ENCODE peak calls at places on chromosomes 6 and 20, in five cellular contexts. F, D, U, L and Q are unnamed samples. For H3K9me3 and H3K4me1, the result is how much of the 10 kb centered on the place peaks cover.

GRCh38 chr6:161434331-161434730 is 160.5 kb upstream of the AGPAT4 start:
- DNase-seq in D (no peak), U (peak), L (no peak), F (no peak), Q (no peak)

GRCh38 chr6:139568157-139568955 is 193.9 kb upstream of the CITED2 start:
- DNase-seq in U (peak), D (no peak), F (no peak), L (no peak), Q (peak)

GRCh38 chr6:13760307-13760706 is 48.7 kb upstream of the RANBP9 start:
- DNase-seq in D (no peak), F (no peak), L (no peak), U (no peak), Q (no peak)

GRCh38 chr20:4512891-4513550 is 208.7 kb upstream of the PRND start:
- DNase-seq in L (no peak), D (no peak), F (no peak), U (peak), Q (peak)

GRCh38 chr20:47278907-47279348 is 77.6 kb downstream of the ZMYND8 start:
- DNase-seq in L (no peak), U (no peak), D (no peak), F (no peak), Q (peak)

GRCh38 chr20:24917797-24918578 is 31.1 kb upstream of the CST7 start:
- DNase-seq in F (peak), L (peak), U (peak), D (peak), Q (peak)

GRCh38 chr6:16637635-16638034 is 123.6 kb downstream of the ATXN1 start:
- DNase-seq in F (no peak), D (no peak), U (no peak), L (no peak), Q (peak)

GRCh38 chr6:125781307-125781868 is 9.4 kb upstream of the NCOA7 start:
- DNase-seq in D (peak), L (no peak), U (no peak), F (no peak), Q (peak)

GRCh38 chr20:47063407-47063806 is 168.8 kb downstream of the EYA2 start:
- DNase-seq in F (no peak), D (peak), L (no peak), U (no peak), Q (no peak)

GRCh38 chr6:17311595-17312311 is 30.6 kb downstream of the RBM24 start:
- DNase-seq in F (peak), L (no peak), U (no peak), D (no peak), Q (peak)

GRCh38 chr6:95670011-95670463 is 92.7 kb downstream of the MANEA start:
- DNase-seq in F (peak), D (no peak), L (no peak), U (no peak), Q (no peak)

GRCh38 chr6:44268095-44268628 is 2.1 kb upstream of the TMEM151B start:
- DNase-seq in D (peak), F (no peak), U (peak), L (no peak), Q (peak)

GRCh38 chr6:156774872-156775405 is 2.2 kb upstream of the ARID1B start:
- DNase-seq in L (no peak), D (peak), F (no peak), U (no peak), Q (no peak)

GRCh38 chr20:37376791-37377190 is 30.9 kb downstream of the SRC start:
- DNase-seq in U (no peak), F (no peak), D (no peak), L (no peak), Q (no peak)

GRCh38 chr6:121309768-121310473 is 24.4 kb downstream of the TBC1D32 start:
- DNase-seq in L (no peak), D (no peak), U (peak), F (no peak), Q (peak)

GRCh38 chr6:166274163-166274562 is 34.0 kb downstream of the PRR18 start:
- DNase-seq in D (no peak), U (no peak), L (no peak), F (no peak), Q (no peak)

GRCh38 chr6:36033935-36034334 is 6.3 kb downstream of the MAPK14 start:
- DNase-seq in F (no peak), D (no peak), L (no peak), U (no peak), Q (peak)

GRCh38 chr6:26122402-26122792 is 35.2 kb downstream of the HFE start:
- DNase-seq in L (no peak), F (no peak), U (no peak), D (peak), Q (no peak)

GRCh38 chr6:145669627-145670034 is 65.7 kb downstream of the EPM2A start:
- DNase-seq in U (peak), D (no peak), F (no peak), L (no peak), Q (peak)

GRCh38 chr6:15044948-15045347 is 200.9 kb upstream of the JARID2 start:
- DNase-seq in F (no peak), U (no peak), D (no peak), L (no peak), Q (no peak)

GRCh38 chr6:96878101-96878500 is 19.6 kb downstream of the NDUFAF4 start:
- DNase-seq in F (no peak), D (no peak), L (no peak), U (peak), Q (peak)

GRCh38 chr6:79227445-79227844 is 7.0 kb downstream of the HMGN3 start:
- DNase-seq in U (no peak), L (no peak), F (no peak), D (no peak), Q (no peak)

GRCh38 chr6:10521104-10521808 is at the start of gene GCNT2:
- DNase-seq in L (peak), U (no peak), D (peak), F (no peak), Q (peak)

GRCh38 chr6:10520468-10520867 is 683 bp upstream of the GCNT2 start:
- DNase-seq in F (no peak), D (no peak), L (no peak), U (no peak), Q (no peak)

GRCh38 chr6:10518461-10519216 is 2.5 kb upstream of the GCNT2 start:
- DNase-seq in F (no peak), U (no peak), L (no peak), D (peak), Q (peak)

GRCh38 chr6:10526156-10526555 is 5.0 kb downstream of the GCNT2 start:
- DNase-seq in L (no peak), U (no peak), D (no peak), F (no peak), Q (no peak)

GRCh38 chr6:10522929-10523573 is 1.9 kb downstream of the GCNT2 start:
- DNase-seq in L (peak), D (no peak), F (no peak), U (no peak), Q (no peak)
- H3K4me3 ChIP-seq in L (peak), D (no peak), F (peak), U (no peak), Q (no peak)

GRCh38 chr20:30595698-30596097 is 661.8 kb upstream of the DEFB115 start:
- DNase-seq in U (no peak), D (no peak), F (no peak), L (no peak), Q (no peak)

GRCh38 chr20:30601974-30602373 is 655.5 kb upstream of the DEFB115 start:
- DNase-seq in U (no peak), F (no peak), D (no peak), L (no peak), Q (no peak)

GRCh38 chr20:30602424-30602823 is 655.0 kb upstream of the DEFB115 start:
- DNase-seq in F (no peak), L (no peak), D (no peak), U (no peak), Q (no peak)

GRCh38 chr20:30598460-30599230 is 658.8 kb upstream of the DEFB115 start:
- DNase-seq in L (no peak), U (no peak), D (no peak), F (no peak), Q (no peak)

GRCh38 chr20:30599990-30600389 is 657.5 kb upstream of the DEFB115 start:
- DNase-seq in U (no peak), L (no peak), F (no peak), D (no peak), Q (no peak)
- H3K9me3 ChIP-seq in U (under half), L (half or more), F (under half), D (under half), Q (under half)

GRCh38 chr20:63253065-63253437 is 1.2 kb downstream of the NKAIN4 start:
- DNase-seq in L (no peak), U (no peak), D (no peak), F (no peak), Q (no peak)

GRCh38 chr20:63249891-63250290 is 4.4 kb downstream of the NKAIN4 start:
- DNase-seq in U (no peak), F (no peak), L (no peak), D (no peak), Q (no peak)

GRCh38 chr20:63254237-63254535 is at the start of gene NKAIN4:
- DNase-seq in L (no peak), F (no peak), D (no peak), U (no peak), Q (no peak)

GRCh38 chr20:63253438-63254236 is 626 bp downstream of the NKAIN4 start:
- DNase-seq in L (no peak), U (no peak), D (no peak), F (no peak), Q (no peak)

GRCh38 chr20:63252157-63252780 is 2.0 kb downstream of the NKAIN4 start:
- DNase-seq in L (no peak), U (no peak), F (no peak), D (no peak), Q (no peak)
- H3K4me1 ChIP-seq in L (under half), U (under half), F (under half), D (under half), Q (under half)

GRCh38 chr20:44646641-44647274 is 4.7 kb downstream of the ADA start:
- DNase-seq in L (no peak), F (no peak), U (peak), D (peak), Q (peak)

GRCh38 chr20:44648068-44648467 is 3.4 kb downstream of the ADA start:
- DNase-seq in U (no peak), F (no peak), L (no peak), D (no peak), Q (no peak)

GRCh38 chr20:44644384-44645131 is 6.9 kb downstream of the ADA start:
- DNase-seq in U (no peak), L (no peak), D (no peak), F (no peak), Q (no peak)

GRCh38 chr20:44643596-44644383 is 7.7 kb downstream of the ADA start:
- DNase-seq in L (peak), F (peak), D (peak), U (peak), Q (peak)

DNA sequence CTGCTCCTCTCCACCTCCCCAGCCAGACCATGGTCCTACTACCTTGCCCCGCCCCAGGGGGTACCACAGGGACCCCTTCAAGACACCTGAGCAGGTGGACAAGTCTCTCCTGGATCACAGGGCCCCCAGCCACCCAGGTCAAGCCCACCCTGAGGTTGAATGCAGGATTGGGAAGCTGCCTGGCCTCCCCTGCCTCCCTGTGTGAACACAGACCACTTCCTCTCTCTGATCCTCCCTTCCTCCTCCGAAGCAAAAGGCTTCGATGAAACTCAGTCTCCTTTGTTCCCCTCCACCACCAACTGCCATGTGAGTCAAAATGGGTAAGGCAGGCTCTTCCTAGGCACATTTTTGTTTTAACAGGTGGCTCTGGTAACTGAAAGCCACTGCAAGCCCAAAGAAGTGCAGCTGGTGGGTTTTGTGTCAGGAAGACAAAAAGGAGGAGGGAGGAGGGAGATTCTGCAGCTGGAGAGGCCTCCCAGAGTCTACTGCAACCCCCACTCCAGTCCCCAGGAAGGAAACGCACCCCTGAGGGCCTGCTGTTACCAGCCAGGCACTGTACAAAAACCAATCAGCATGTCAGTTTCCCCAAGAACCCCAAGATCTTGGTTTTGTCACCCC is 5.4 kb downstream of the ADA start:
- DNase-seq in L (no peak), D (peak), U (no peak), F (no peak), Q (peak)
- H3K4me3 ChIP-seq in L (no peak), D (no peak), U (no peak), F (no peak), Q (no peak)

DNA sequence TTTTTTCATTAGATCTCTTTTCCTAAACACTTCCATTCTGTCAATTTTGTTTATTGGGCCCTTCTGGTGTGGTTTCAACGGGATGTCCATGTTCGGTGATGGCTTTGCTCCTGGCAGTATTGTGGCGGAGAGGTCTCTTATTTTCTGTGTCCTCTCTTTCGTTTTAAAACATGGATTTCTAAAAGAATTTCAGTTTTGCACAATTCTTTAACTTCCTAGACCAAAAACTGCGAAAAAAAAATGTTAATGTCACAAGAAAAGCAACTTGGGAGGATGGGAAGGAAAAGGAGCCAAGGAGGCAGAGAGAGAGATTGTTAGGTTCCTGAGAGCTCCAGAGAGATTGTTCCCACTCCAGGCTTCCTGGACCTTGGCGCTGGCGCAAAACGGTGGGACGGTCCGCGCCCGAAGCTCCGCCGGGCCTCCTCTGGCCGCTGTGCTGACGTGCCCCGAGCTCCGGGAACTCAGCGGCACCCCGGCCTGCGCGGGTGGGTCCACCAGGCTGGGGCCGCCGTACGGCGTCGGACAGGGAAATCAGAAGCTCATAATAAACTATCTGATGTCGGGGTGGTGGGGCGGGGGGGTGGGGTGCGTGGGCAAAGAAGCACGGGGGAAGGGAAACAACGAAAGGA is 887 bp upstream of the OLIG3 start:
- DNase-seq in U (peak), L (no peak), F (no peak), D (no peak), Q (peak)
- H3K9me3 ChIP-seq in U (under half), L (under half), F (under half), D (under half), Q (under half)

GRCh38 chr6:3904518-3904917 is 55.3 kb downstream of the FAM50B start:
- DNase-seq in L (no peak), F (no peak), D (no peak), U (no peak), Q (no peak)

GRCh38 chr6:3900744-3901351 is 51.7 kb downstream of the FAM50B start:
- DNase-seq in U (no peak), F (no peak), D (no peak), L (no peak), Q (peak)

GRCh38 chr6:3899970-3900439 is 50.8 kb downstream of the FAM50B start:
- DNase-seq in U (no peak), F (no peak), L (no peak), D (peak), Q (no peak)

GRCh38 chr6:3905853-3906190 is 56.6 kb downstream of the FAM50B start:
- DNase-seq in F (no peak), D (no peak), U (no peak), L (no peak), Q (peak)

GRCh38 chr6:3902786-3903648 is 53.8 kb downstream of the FAM50B start:
- DNase-seq in D (no peak), L (no peak), F (no peak), U (no peak), Q (no peak)
- H3K4me1 ChIP-seq in D (under half), L (under half), F (under half), U (under half), Q (under half)

DNA sequence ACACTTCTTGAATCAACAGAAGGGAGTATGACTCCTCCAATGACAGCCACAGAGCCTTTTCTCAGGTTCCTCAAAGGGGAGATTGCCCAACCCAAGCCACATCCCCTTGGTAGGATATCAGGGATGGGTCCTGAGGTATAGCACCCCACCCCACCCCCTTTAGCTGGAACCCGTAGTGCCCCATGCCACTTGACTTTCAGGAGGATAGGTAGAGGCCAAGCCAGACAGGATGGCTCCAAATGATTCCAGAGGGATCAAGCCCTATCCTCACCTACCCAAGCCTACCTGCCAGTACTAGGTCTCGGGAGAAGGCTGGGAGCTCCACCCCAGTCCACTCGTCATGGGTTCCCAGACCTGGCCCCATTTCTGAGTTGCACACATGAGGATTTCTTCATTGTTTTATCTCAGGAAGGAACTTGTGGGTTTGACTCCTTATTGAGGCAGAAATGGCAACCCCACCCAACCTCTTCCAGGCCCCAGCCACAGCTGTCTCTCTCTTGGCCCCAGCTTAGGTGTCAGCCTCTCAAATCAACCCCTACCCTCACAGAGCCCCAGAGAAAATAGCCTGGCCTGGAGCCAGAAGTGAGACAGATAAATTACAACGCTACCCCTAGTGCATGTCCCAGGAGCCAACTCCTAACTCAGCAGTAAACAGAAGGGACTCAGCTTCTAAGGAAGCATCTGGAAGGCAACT is 3.6 kb downstream of the CCND3 start:
- DNase-seq in L (no peak), F (no peak), U (no peak), D (no peak), Q (no peak)
- H3K4me3 ChIP-seq in L (peak), F (no peak), U (no peak), D (no peak), Q (no peak)

DNA sequence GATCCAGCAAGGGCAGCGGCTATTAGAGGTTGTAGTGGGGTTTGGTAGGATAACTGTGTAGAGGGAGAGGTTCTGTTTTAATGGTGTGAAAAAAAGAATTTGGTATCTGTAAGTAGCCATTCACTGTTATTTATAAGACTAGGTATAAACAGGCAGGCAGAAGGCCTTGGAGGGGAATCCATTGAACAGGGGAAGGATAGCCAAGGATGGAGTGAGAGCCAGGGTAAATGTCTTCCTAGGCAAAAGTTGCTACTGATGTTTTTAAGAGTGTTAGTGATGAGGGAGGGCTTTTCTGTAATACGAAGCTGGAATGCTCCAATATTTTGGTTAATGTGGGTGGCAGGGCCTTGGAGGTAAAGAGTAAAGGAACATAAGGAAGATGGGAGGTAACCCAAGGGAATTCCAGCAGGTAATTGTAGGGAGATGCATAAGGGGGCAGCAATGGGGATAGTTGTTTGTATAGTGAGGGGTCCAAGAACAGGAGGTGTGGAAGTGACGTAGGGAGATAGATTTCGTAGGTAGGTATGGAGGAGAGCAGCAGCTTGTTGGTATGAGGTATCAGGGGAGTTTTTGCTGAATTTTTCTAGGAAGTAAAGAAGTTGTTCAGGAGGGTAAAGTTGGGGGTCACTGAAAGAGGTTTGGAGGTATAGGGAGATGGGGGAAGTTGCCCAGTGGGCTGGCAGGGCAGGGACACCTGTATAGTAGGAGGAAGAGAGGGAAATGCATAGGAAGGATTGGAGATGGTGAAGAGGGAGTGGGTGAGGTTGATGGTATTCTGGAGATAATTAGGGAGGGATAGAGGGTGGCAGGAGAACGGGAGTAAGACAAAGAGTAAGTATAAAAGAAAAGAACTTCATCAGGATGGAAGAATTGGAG is 752.4 kb upstream of the ADGRB3 start:
- DNase-seq in F (no peak), L (no peak), D (no peak), U (no peak), Q (no peak)
- H3K9me3 ChIP-seq in F (under half), L (under half), D (under half), U (under half), Q (under half)

GRCh38 chr20:44449864-44450263 is 25.8 kb upstream of the TTPAL start:
- DNase-seq in L (no peak), F (no peak), U (no peak), D (no peak), Q (no peak)
- H3K4me1 ChIP-seq in L (under half), F (under half), U (under half), D (under half), Q (under half)

GRCh38 chr20:31859998-31860380 is 10.3 kb downstream of the DUSP15 start:
- DNase-seq in L (no peak), D (no peak), U (peak), F (no peak), Q (no peak)
- H3K4me3 ChIP-seq in L (peak), D (no peak), U (no peak), F (no peak), Q (no peak)